ENCODE peak calls at places on chromosomes 4 and X, in five cellular contexts. T is hypothalamus; S is NCI-H1417; P is NCI-H460; M is activated naive CD4-positive, alpha-beta T cell. I is an unnamed sample.

GRCh38 chr4:91064157-91064853 is 937.1 kb downstream of the CCSER1 start:
- DNase-seq in T (no peak), M (no peak), S (peak; percentile 99), P (no peak), I (no peak)

GRCh38 chr4:185958094-185958493 is 110.9 kb upstream of the TLR3 start:
- DNase-seq in T (no peak), P (no peak), S (no peak), M (no peak), I (no peak)

GRCh38 chr4:77815651-77816050 is 3.5 kb downstream of the CNOT6L start:
- DNase-seq in T (no peak), P (no peak), M (no peak), S (no peak), I (peak; percentile 23)

GRCh38 chrX:21946925-21947641 is 6.6 kb downstream of the SMS start:
- DNase-seq in S (no peak), T (no peak), P (no peak), M (no peak), I (no peak)

GRCh38 chrX:133674726-133675470 is 259.6 kb upstream of the GPC4 start:
- DNase-seq in M (no peak), T (no peak), P (no peak), S (no peak), I (no peak)

GRCh38 chr4:3267576-3268394 is 18.8 kb downstream of the MSANTD1 start:
- DNase-seq in M (no peak), P (no peak), S (peak; percentile 22), T (no peak), I (no peak)

GRCh38 chr4:113905301-113905700 is 74.1 kb downstream of the ARSJ start:
- DNase-seq in T (no peak), P (no peak), S (no peak), M (no peak), I (no peak)

GRCh38 chrX:102560423-102561068 is 38.8 kb upstream of the ARMCX5 start:
- DNase-seq in T (no peak), S (no peak), M (no peak), P (no peak), I (no peak)

GRCh38 chrX:113950081-113950678 is 633.7 kb upstream of the HTR2C start:
- DNase-seq in S (no peak), P (no peak), M (no peak), T (no peak), I (no peak)

GRCh38 chr4:130985371-130985770 is 1889.4 kb downstream of the C4orf33 start:
- DNase-seq in P (no peak), T (no peak), S (no peak), M (no peak), I (no peak)

GRCh38 chr4:19494958-19495357 is 756.7 kb upstream of the SLIT2 start:
- DNase-seq in S (no peak), T (no peak), M (no peak), P (no peak), I (no peak)

GRCh38 chr4:138609943-138610350 is 367.8 kb upstream of the SLC7A11 start:
- DNase-seq in P (no peak), T (no peak), S (no peak), M (no peak), I (no peak)

GRCh38 chr4:56424697-56425514 is 10.5 kb downstream of the PPAT start:
- DNase-seq in P (no peak), M (no peak), S (peak; percentile 23), T (no peak), I (peak; percentile 12)

GRCh38 chrX:153469811-153470410 is 465 bp downstream of the HAUS7 start:
- DNase-seq in M (no peak), T (no peak), P (no peak), S (peak; percentile 42), I (no peak)

GRCh38 chrX:28549839-28550238 is 37.4 kb upstream of the IL1RAPL1 start:
- DNase-seq in M (no peak), P (no peak), S (no peak), T (no peak), I (no peak)

GRCh38 chrX:155966876-155967275 is 30.6 kb upstream of the IL9R start:
- DNase-seq in M (no peak), S (no peak), P (peak; percentile 38), T (no peak), I (peak; percentile 79)

GRCh38 chr4:111959202-111959601 is 186.1 kb upstream of the FAM241A start:
- DNase-seq in M (no peak), T (no peak), P (peak; percentile 15), S (no peak), I (no peak)

GRCh38 chr4:151933122-151933827 is 172.5 kb upstream of the GATB start:
- DNase-seq in M (no peak), P (no peak), T (no peak), S (no peak), I (no peak)

GRCh38 chrX:43693602-43694406 is 37.7 kb downstream of the MAOA start:
- DNase-seq in M (no peak), P (no peak), S (no peak), T (no peak), I (no peak)

GRCh38 chrX:156004256-156004655 is 6.8 kb downstream of the IL9R start:
- DNase-seq in T (no peak), S (no peak), M (no peak), P (no peak), I (no peak)

GRCh38 chrX:1316527-1316926 is 20.1 kb upstream of the IL3RA start:
- DNase-seq in T (no peak), P (no peak), S (no peak), M (no peak), I (no peak)

GRCh38 chr4:132063829-132064228 is 1085.3 kb upstream of the PCDH10 start:
- DNase-seq in M (no peak), T (no peak), P (no peak), S (no peak), I (no peak)

GRCh38 chrX:122245175-122245574 is 938.9 kb upstream of the GRIA3 start:
- DNase-seq in T (no peak), P (no peak), M (no peak), S (no peak), I (no peak)

GRCh38 chr4:183347586-183347985 is 25.4 kb upstream of the CLDN24 start:
- DNase-seq in T (no peak), S (no peak), P (no peak), M (no peak), I (no peak)

GRCh38 chr4:102761478-102761790 is 666 bp upstream of the MANBA start:
- DNase-seq in T (no peak), S (no peak), M (no peak), P (no peak), I (no peak)

GRCh38 chr4:108536577-108536976 is 83.8 kb upstream of the RPL34 start:
- DNase-seq in M (no peak), S (no peak), P (no peak), T (no peak), I (no peak)

GRCh38 chrX:22674947-22675346 is 324.8 kb upstream of the DDX53 start:
- DNase-seq in T (no peak), P (no peak), S (no peak), M (no peak), I (no peak)

GRCh38 chr4:135225551-135225950 is 1024.0 kb upstream of the PABPC4L start:
- DNase-seq in M (no peak), P (no peak), T (no peak), S (no peak), I (no peak)